ENCODE peak calls at places on chromosome 11, in nine cellular contexts. Z is body of pancreas, M is A549, R is fibroblast of lung, F is HepG2, Y is bronchial epithelial cell, L is OCI-LY7, C is upper lobe of right lung, B is AG09309. K is an unnamed sample.

GRCh38 chr11:14902650-14903350 is 10.8 kb upstream of the CYP2R1 start:
- DNase-seq in Y (peak), Z (peak), B (no peak), L (no peak), M (no peak), R (peak), F (no peak), C (no peak), K (no peak)

GRCh38 chr11:114073506-114074381 is 14.2 kb downstream of the ZBTB16 start:
- DNase-seq in F (no peak), Z (no peak), B (no peak), C (no peak), L (no peak), M (no peak), R (no peak), Y (no peak), K (no peak)

GRCh38 chr11:47257518-47258316 is at the start of gene NR1H3:
- DNase-seq in L (peak), B (no peak), Z (peak), M (peak), R (peak), F (peak), C (peak), Y (no peak), K (peak)

GRCh38 chr11:127017482-127017881 is 16.9 kb upstream of the KIRREL3 start:
- DNase-seq in L (no peak), C (no peak), B (peak), F (no peak), R (peak), Z (no peak), Y (peak), M (peak), K (no peak)

GRCh38 chr11:93407777-93408401 is 77.3 kb downstream of the DEUP1 start:
- DNase-seq in C (no peak), Y (peak), R (no peak), M (no peak), B (no peak), Z (no peak), L (peak), F (no peak), K (no peak)

GRCh38 chr11:45405916-45406670 is 120.0 kb upstream of the SYT13 start:
- DNase-seq in L (peak), M (peak), R (no peak), Z (no peak), Y (peak), F (no peak), C (peak), B (no peak), K (no peak)

GRCh38 chr11:62553839-62554361 is 7.3 kb upstream of the AHNAK start:
- DNase-seq in Z (no peak), B (peak), F (no peak), M (peak), Y (peak), L (no peak), R (peak), C (no peak), K (no peak)

GRCh38 chr11:111745719-111746504 is 20.3 kb downstream of the PPP2R1B start:
- DNase-seq in B (peak), Y (peak), M (no peak), L (no peak), Z (no peak), C (no peak), F (no peak), R (peak), K (no peak)

GRCh38 chr11:48013269-48013901 is 33.0 kb downstream of the PTPRJ start:
- DNase-seq in Z (peak), C (peak), Y (peak), M (peak), L (peak), F (peak), B (no peak), R (peak), K (no peak)

GRCh38 chr11:93614111-93614784 is 47.2 kb upstream of the CEP295 start:
- DNase-seq in Y (no peak), R (no peak), L (peak), C (no peak), M (peak), B (no peak), F (peak), Z (no peak), K (no peak)

GRCh38 chr11:66543263-66544107 is 2.4 kb downstream of the ZDHHC24 start:
- DNase-seq in R (peak), Z (peak), Y (no peak), C (no peak), L (peak), F (no peak), M (no peak), B (no peak), K (peak)

GRCh38 chr11:10844364-10844763 is 13.5 kb downstream of the ZBED5 start:
- DNase-seq in M (no peak), R (no peak), B (no peak), L (no peak), F (no peak), Y (no peak), C (no peak), Z (no peak), K (no peak)

GRCh38 chr11:93784935-93785360 is 866 bp downstream of the MED17 start:
- DNase-seq in C (no peak), Z (no peak), M (no peak), B (no peak), F (no peak), Y (no peak), R (peak), L (no peak), K (no peak)

GRCh38 chr11:88410636-88411035 is 73.1 kb upstream of the CTSC start:
- DNase-seq in C (no peak), M (no peak), R (no peak), F (no peak), Y (peak), L (no peak), Z (no peak), B (no peak), K (no peak)

GRCh38 chr11:124673333-124674167 is at the start of the genes SIAE and SPA17:
- DNase-seq in Z (peak), C (peak), L (peak), B (peak), M (peak), F (peak), R (peak), Y (peak), K (peak)

GRCh38 chr11:12287009-12287373 is 90.4 kb upstream of the PARVA start:
- DNase-seq in M (peak), C (no peak), B (peak), F (peak), Y (peak), R (peak), L (no peak), Z (no peak), K (no peak)

GRCh38 chr11:78493413-78493975 is 75.9 kb upstream of the GAB2 start:
- DNase-seq in B (no peak), Y (no peak), F (no peak), Z (no peak), L (no peak), R (no peak), M (no peak), C (no peak), K (no peak)

GRCh38 chr11:887589-887988 is 23.0 kb downstream of the CHID1 start:
- DNase-seq in C (no peak), Y (no peak), F (no peak), Z (no peak), M (no peak), R (no peak), L (no peak), B (no peak), K (no peak)

GRCh38 chr11:96086111-96086510 is 162.2 kb upstream of the MTMR2 start:
- DNase-seq in R (no peak), B (no peak), C (no peak), F (no peak), L (no peak), M (no peak), Z (no peak), Y (no peak), K (no peak)

GRCh38 chr11:131817701-131818188 is 447.3 kb downstream of the NTM start:
- DNase-seq in B (no peak), Y (no peak), Z (no peak), C (no peak), R (no peak), F (no peak), L (no peak), M (no peak), K (no peak)

GRCh38 chr11:119196833-119197483 is 9.2 kb upstream of the CBL start:
- DNase-seq in Z (peak), Y (peak), F (peak), M (peak), C (peak), L (peak), R (peak), B (peak), K (peak)

GRCh38 chr11:72511393-72512047 is 77.2 kb upstream of the CLPB start:
- DNase-seq in R (peak), C (no peak), L (no peak), M (peak), B (no peak), F (no peak), Y (peak), Z (no peak), K (no peak)

GRCh38 chr11:6475936-6476335 is 2.2 kb upstream of the TRIM3 start:
- DNase-seq in M (no peak), R (no peak), L (no peak), Y (no peak), Z (peak), B (no peak), F (peak), C (no peak), K (no peak)

GRCh38 chr11:114166897-114167323 is 107.4 kb downstream of the ZBTB16 start:
- DNase-seq in L (peak), B (peak), R (peak), F (no peak), Z (peak), Y (peak), M (no peak), C (no peak), K (no peak)

DNA sequence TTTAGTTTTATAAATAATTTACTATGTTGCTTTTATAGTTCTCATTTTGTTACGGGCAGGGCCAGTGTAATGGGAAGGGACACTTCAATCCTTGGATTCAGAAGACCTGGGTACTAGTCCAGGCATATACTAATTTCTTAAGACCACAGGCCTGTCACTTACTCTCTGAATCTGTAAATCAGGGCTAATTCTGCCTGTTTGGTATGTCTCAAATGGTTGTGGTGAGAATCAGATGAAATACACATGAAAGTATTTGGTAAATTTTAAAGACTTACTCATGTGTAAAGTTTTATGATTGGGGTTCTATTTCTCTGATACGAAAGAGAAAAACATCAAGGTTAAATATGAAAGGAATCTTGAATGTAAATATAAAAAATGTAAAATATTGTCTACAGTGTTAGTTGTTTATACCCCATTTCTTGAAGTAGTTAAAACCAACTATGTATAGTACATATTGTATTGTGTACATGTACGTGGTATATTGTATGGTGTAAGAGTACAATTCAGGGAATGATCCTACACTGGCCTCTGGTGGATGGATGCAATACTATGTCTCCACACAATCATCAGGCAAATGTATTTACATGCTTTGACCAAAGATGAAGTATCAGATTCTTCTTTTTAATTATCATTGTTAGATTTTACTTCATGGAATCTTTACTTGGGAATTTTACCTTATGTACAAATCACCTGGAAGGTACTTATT is 24.5 kb upstream of the RAG2 start:
- DNase-seq in R (peak), B (no peak), Z (no peak), C (no peak), M (peak), L (peak), F (peak), Y (peak), K (peak)
- TF ChIP-seq CTCF in R (peak), B (peak), Z (peak), C (peak), M (peak), L (peak), F (peak), Y (peak), K (peak)

GRCh38 chr11:68763926-68764657 is 12.8 kb upstream of the TESMIN start:
- DNase-seq in M (no peak), F (no peak), Z (no peak), B (no peak), R (no peak), C (no peak), L (no peak), Y (no peak), K (no peak)
- TF ChIP-seq CTCF in M (no peak), F (peak), Z (no peak), B (peak), R (no peak), C (no peak), L (peak), Y (peak), K (peak)

DNA sequence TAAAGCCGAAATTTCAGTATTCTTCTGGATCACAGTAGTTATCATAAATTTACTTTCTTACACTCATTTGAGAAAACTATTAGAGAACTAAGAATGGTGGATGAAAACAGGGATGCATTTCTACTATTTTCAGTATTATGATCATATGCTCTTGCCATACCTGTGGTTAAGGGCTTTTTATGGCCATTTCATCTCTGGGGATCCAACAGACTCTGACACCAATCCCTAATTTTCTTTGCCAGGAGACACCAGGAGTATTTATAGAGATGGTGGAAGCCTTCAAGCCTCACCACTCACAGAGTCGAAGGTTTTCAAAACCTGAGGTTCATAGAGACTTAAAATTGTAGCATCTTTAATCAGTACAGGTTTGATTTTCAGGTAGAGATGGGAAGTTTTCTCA is at the start of gene OR51L1:
- DNase-seq in Z (no peak), B (no peak), F (no peak), Y (no peak), R (no peak), L (no peak), M (no peak), C (no peak), K (no peak)
- TF ChIP-seq CTCF in Z (no peak), B (no peak), F (no peak), Y (no peak), R (no peak), L (no peak), M (no peak), C (no peak), K (no peak)

DNA sequence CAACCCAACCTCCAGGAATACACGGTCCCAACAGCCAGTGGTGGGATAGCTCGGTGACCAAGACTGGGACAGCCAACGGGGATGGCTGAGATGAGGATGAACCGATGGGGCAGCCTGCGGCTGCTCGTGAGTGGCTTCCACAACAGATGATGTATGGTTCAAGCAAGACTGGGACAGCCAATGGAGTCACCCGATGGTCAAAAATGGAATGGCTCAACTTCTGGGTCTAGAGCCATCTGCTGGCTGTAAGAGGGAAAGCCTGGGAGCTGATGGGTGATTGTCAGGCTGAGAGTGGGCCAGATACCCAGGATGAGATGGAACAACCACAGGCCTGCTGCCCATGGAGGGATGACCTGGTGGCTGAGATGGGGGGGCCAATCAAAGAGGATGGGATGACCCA is 35.5 kb downstream of the SYT7 start:
- DNase-seq in C (no peak), Z (no peak), Y (no peak), L (no peak), M (peak), B (no peak), F (no peak), R (no peak), K (peak)
- TF ChIP-seq CTCF in C (peak), Z (no peak), Y (peak), L (peak), M (peak), B (peak), F (peak), R (peak), K (peak)

GRCh38 chr11:76566811-76567210 is 103.7 kb downstream of the LRRC32 start:
- DNase-seq in Y (no peak), B (no peak), C (no peak), L (no peak), R (no peak), M (no peak), F (no peak), Z (no peak), K (no peak)

GRCh38 chr11:76561245-76561644 is 109.3 kb downstream of the LRRC32 start:
- DNase-seq in F (no peak), Z (no peak), L (no peak), B (no peak), M (no peak), R (no peak), C (no peak), Y (no peak), K (no peak)

GRCh38 chr11:76562541-76562940 is 108.0 kb downstream of the LRRC32 start:
- DNase-seq in Y (no peak), M (no peak), L (no peak), F (no peak), B (no peak), C (no peak), Z (no peak), R (no peak), K (no peak)

GRCh38 chr11:76567261-76567660 is 103.3 kb downstream of the LRRC32 start:
- DNase-seq in Y (no peak), F (no peak), M (no peak), R (no peak), Z (no peak), L (no peak), B (no peak), C (no peak), K (no peak)

GRCh38 chr11:76564400-76564799 is 106.1 kb downstream of the LRRC32 start:
- DNase-seq in B (no peak), M (no peak), Z (no peak), Y (no peak), C (no peak), L (no peak), F (no peak), R (no peak), K (no peak)
- TF ChIP-seq CTCF in B (no peak), M (no peak), Z (no peak), Y (no peak), C (no peak), L (peak), F (no peak), R (no peak), K (no peak)